ENCODE peak calls at places on chromosomes 13 and 19, in eight cellular contexts. S is posterior cingulate gyrus; T is naive thymus-derived CD4-positive, alpha-beta T cell; G is stimulated activated CD8-positive, alpha-beta memory T cell treated with anti-CD3 and anti-CD28 coated beads, Interleukin-2, amount 100 ng/mL, for 1 hour; V is NAMALWA; J is bronchial epithelial cell; D is fibroblast of mammary gland; C is ACHN. O is an unnamed sample.

GRCh38 chr19:55344444-55344843 is 4.8 kb downstream of the KMT5C start:
- DNase-seq in J (peak), T (no peak), V (no peak), G (no peak), S (peak), C (no peak), D (no peak), O (no peak)

GRCh38 chr19:51439021-51439465 is 19.2 kb downstream of the SIGLEC8 start:
- DNase-seq in C (peak), V (peak), J (peak), S (no peak), G (no peak), T (peak), D (peak), O (no peak)

GRCh38 chr13:112718318-112718717 is 28.5 kb downstream of the ATP11A start:
- DNase-seq in D (no peak), J (no peak), G (no peak), T (no peak), S (no peak), C (no peak), V (no peak), O (no peak)

GRCh38 chr19:18998276-18998675 is 35.0 kb downstream of the SUGP2 start:
- DNase-seq in J (no peak), C (no peak), T (no peak), V (no peak), D (no peak), S (no peak), G (no peak), O (no peak)

GRCh38 chr13:35848316-35848715 is 282.9 kb downstream of the DCLK1 start:
- DNase-seq in T (no peak), S (no peak), C (no peak), J (no peak), V (no peak), G (no peak), D (no peak), O (no peak)

GRCh38 chr13:95106562-95106961 is 194.7 kb downstream of the ABCC4 start:
- DNase-seq in V (no peak), S (no peak), J (no peak), T (no peak), C (no peak), G (no peak), D (peak), O (no peak)

GRCh38 chr13:45373116-45373606 is 32.2 kb upstream of the TPT1 start:
- DNase-seq in T (no peak), V (no peak), S (no peak), G (no peak), C (no peak), D (no peak), J (no peak), O (no peak)

GRCh38 chr13:24997367-24997967 is 98.5 kb upstream of the PABPC3 start:
- DNase-seq in V (peak), G (no peak), D (peak), C (peak), S (no peak), J (peak), T (peak), O (no peak)

GRCh38 chr13:98293570-98294142 is 116.6 kb upstream of the RNF113B start:
- DNase-seq in C (no peak), T (no peak), G (no peak), S (no peak), V (no peak), D (peak), J (no peak), O (no peak)

GRCh38 chr13:113636266-113636963 is 21.6 kb downstream of the ATP4B start:
- DNase-seq in S (no peak), T (no peak), D (no peak), J (no peak), G (no peak), C (no peak), V (no peak), O (no peak)

GRCh38 chr19:19817357-19817756 is 4.2 kb downstream of the ZNF506 start:
- DNase-seq in D (no peak), J (no peak), T (peak), V (no peak), S (no peak), G (peak), C (no peak), O (peak)

GRCh38 chr19:23392706-23393105 is 2.6 kb downstream of the ZNF91 start:
- DNase-seq in D (no peak), T (no peak), S (no peak), J (no peak), C (no peak), V (no peak), G (no peak), O (no peak)

GRCh38 chr19:40831502-40832430 is 18.5 kb downstream of the CYP2A6 start:
- DNase-seq in S (no peak), J (peak), T (no peak), V (no peak), C (no peak), D (peak), G (no peak), O (no peak)

GRCh38 chr19:50190439-50190891 is 13.0 kb upstream of the MYH14 start:
- DNase-seq in C (no peak), J (no peak), V (no peak), T (no peak), G (no peak), D (no peak), S (no peak), O (no peak)

GRCh38 chr13:114074671-114075315 is 57.6 kb downstream of the RASA3 start:
- DNase-seq in J (no peak), D (no peak), T (no peak), C (no peak), G (no peak), S (no peak), V (no peak), O (no peak)

GRCh38 chr13:106714271-106714670 is 146.3 kb upstream of the ARGLU1 start:
- DNase-seq in J (peak), G (no peak), V (no peak), T (no peak), C (no peak), D (no peak), S (no peak), O (no peak)

GRCh38 chr19:17575871-17576757 is 20.7 kb downstream of the COLGALT1 start:
- DNase-seq in S (no peak), C (no peak), G (no peak), T (no peak), J (no peak), V (no peak), D (no peak), O (no peak)

GRCh38 chr19:10191347-10191746 is 3.4 kb downstream of the DNMT1 start:
- DNase-seq in G (no peak), D (peak), J (no peak), T (no peak), S (no peak), V (no peak), C (no peak), O (no peak)

GRCh38 chr19:29002336-29002735 is 210.6 kb downstream of the UQCRFS1 start:
- DNase-seq in S (no peak), V (no peak), D (no peak), G (no peak), T (no peak), J (no peak), C (no peak), O (no peak)

GRCh38 chr13:112962396-112962795 is 6.6 kb upstream of the MCF2L start:
- DNase-seq in G (no peak), S (no peak), J (no peak), C (no peak), T (no peak), V (no peak), D (no peak), O (no peak)

GRCh38 chr19:39236527-39236926 is 8.3 kb downstream of the IFNL3 start:
- DNase-seq in G (peak), D (no peak), C (no peak), S (no peak), J (no peak), T (peak), V (no peak), O (no peak)

GRCh38 chr19:48713041-48713863 is 6.3 kb downstream of the MAMSTR start:
- DNase-seq in S (no peak), D (no peak), C (peak), V (peak), G (no peak), T (peak), J (no peak), O (no peak)

O was measured in T follicular helper cell.